ENCODE peak calls at places on chromosomes 12 and 14, in nine cellular contexts. One of them, this sample, is unnamed.

GRCh38 chr12:70487440-70487839 is 121.3 kb downstream of the KCNMB4 start:
- DNase-seq in A549: no peak
- DNase-seq in HCT116: no peak
- DNase-seq in GM23338: no peak
- DNase-seq in mucosa of descending colon: no peak
- DNase-seq in body of pancreas: no peak
- DNase-seq in left lung: no peak
- DNase-seq in Peyer's patch: no peak
- DNase-seq in NB4: no peak
- DNase-seq in this sample: no peak

GRCh38 chr12:95220726-95221125 is 3.1 kb downstream of the VEZT start:
- DNase-seq in A549: no peak
- DNase-seq in NB4: no peak
- DNase-seq in Peyer's patch: no peak
- DNase-seq in GM23338: no peak
- DNase-seq in mucosa of descending colon: no peak
- DNase-seq in body of pancreas: no peak
- DNase-seq in left lung: no peak
- DNase-seq in HCT116: no peak
- DNase-seq in this sample: no peak

GRCh38 chr14:50127802-50128201 is 11.4 kb upstream of the VCPKMT start:
- DNase-seq in HCT116: no peak
- DNase-seq in Peyer's patch: no peak
- DNase-seq in GM23338: no peak
- DNase-seq in mucosa of descending colon: no peak
- DNase-seq in NB4: no peak
- DNase-seq in left lung: no peak
- DNase-seq in A549: no peak
- DNase-seq in body of pancreas: no peak
- DNase-seq in this sample: no peak

GRCh38 chr12:94754653-94755052 is 104.3 kb upstream of the TMCC3 start:
- DNase-seq in left lung: no peak
- DNase-seq in NB4: no peak
- DNase-seq in body of pancreas: no peak
- DNase-seq in mucosa of descending colon: no peak
- DNase-seq in A549: no peak
- DNase-seq in GM23338: no peak
- DNase-seq in Peyer's patch: no peak
- DNase-seq in HCT116: no peak
- DNase-seq in this sample: no peak

GRCh38 chr14:93223565-93223964 is 16.5 kb downstream of the UBR7 start:
- DNase-seq in mucosa of descending colon: no peak
- DNase-seq in GM23338: peak; percentile 15
- DNase-seq in A549: no peak
- DNase-seq in Peyer's patch: no peak
- DNase-seq in body of pancreas: no peak
- DNase-seq in left lung: peak; percentile 81
- DNase-seq in NB4: no peak
- DNase-seq in HCT116: no peak
- DNase-seq in this sample: no peak

GRCh38 chr14:76995279-76996035 is 33.1 kb downstream of the IRF2BPL start:
- DNase-seq in GM23338: no peak
- DNase-seq in HCT116: no peak
- DNase-seq in NB4: no peak
- DNase-seq in Peyer's patch: no peak
- DNase-seq in body of pancreas: peak; percentile 42
- DNase-seq in mucosa of descending colon: no peak
- DNase-seq in A549: no peak
- DNase-seq in left lung: no peak
- DNase-seq in this sample: no peak

GRCh38 chr12:59808317-59808910 is 212.6 kb downstream of the SLC16A7 start:
- DNase-seq in A549: peak; percentile 2
- DNase-seq in mucosa of descending colon: no peak
- DNase-seq in NB4: peak; percentile 50
- DNase-seq in GM23338: peak; percentile 73
- DNase-seq in Peyer's patch: no peak
- DNase-seq in body of pancreas: peak; percentile 25
- DNase-seq in left lung: no peak
- DNase-seq in HCT116: peak; percentile 13
- DNase-seq in this sample: no peak

GRCh38 chr12:20150835-20151234 is 217.5 kb upstream of the PDE3A start:
- DNase-seq in body of pancreas: no peak
- DNase-seq in A549: no peak
- DNase-seq in left lung: no peak
- DNase-seq in Peyer's patch: no peak
- DNase-seq in GM23338: no peak
- DNase-seq in mucosa of descending colon: no peak
- DNase-seq in HCT116: no peak
- DNase-seq in NB4: no peak
- DNase-seq in this sample: no peak

GRCh38 chr12:26119391-26119981 is 5.4 kb downstream of the BHLHE41 start:
- DNase-seq in Peyer's patch: no peak
- DNase-seq in body of pancreas: peak; percentile 60
- DNase-seq in GM23338: peak; percentile 62
- DNase-seq in HCT116: peak; percentile 51
- DNase-seq in mucosa of descending colon: no peak
- DNase-seq in NB4: peak; percentile 86
- DNase-seq in left lung: no peak
- DNase-seq in A549: peak; percentile 50
- DNase-seq in this sample: peak; percentile 33

GRCh38 chr12:78385541-78385940 is 479.0 kb upstream of the SYT1 start:
- DNase-seq in NB4: no peak
- DNase-seq in Peyer's patch: no peak
- DNase-seq in left lung: no peak
- DNase-seq in mucosa of descending colon: no peak
- DNase-seq in A549: no peak
- DNase-seq in body of pancreas: no peak
- DNase-seq in HCT116: no peak
- DNase-seq in GM23338: no peak
- DNase-seq in this sample: no peak

GRCh38 chr14:93906341-93907329 is 20.5 kb upstream of the FAM181A start:
- DNase-seq in Peyer's patch: peak; percentile 80
- DNase-seq in GM23338: peak; percentile 91
- DNase-seq in mucosa of descending colon: no peak
- DNase-seq in A549: peak; percentile 56
- DNase-seq in left lung: no peak
- DNase-seq in HCT116: peak; percentile 63
- DNase-seq in NB4: peak; percentile 66
- DNase-seq in body of pancreas: peak; percentile 60
- DNase-seq in this sample: no peak

GRCh38 chr12:47236109-47236714 is 156.5 kb upstream of the AMIGO2 start:
- DNase-seq in body of pancreas: no peak
- DNase-seq in mucosa of descending colon: no peak
- DNase-seq in NB4: no peak
- DNase-seq in HCT116: no peak
- DNase-seq in A549: no peak
- DNase-seq in Peyer's patch: no peak
- DNase-seq in GM23338: no peak
- DNase-seq in left lung: no peak
- DNase-seq in this sample: peak; percentile 52

GRCh38 chr12:68904351-68904982 is 28.5 kb downstream of the CPM start:
- DNase-seq in NB4: peak; percentile 26
- DNase-seq in HCT116: no peak
- DNase-seq in left lung: no peak
- DNase-seq in A549: no peak
- DNase-seq in Peyer's patch: no peak
- DNase-seq in GM23338: no peak
- DNase-seq in mucosa of descending colon: no peak
- DNase-seq in body of pancreas: no peak
- DNase-seq in this sample: no peak

GRCh38 chr12:20214286-20214685 is 154.1 kb upstream of the PDE3A start:
- DNase-seq in GM23338: no peak
- DNase-seq in left lung: no peak
- DNase-seq in NB4: no peak
- DNase-seq in Peyer's patch: no peak
- DNase-seq in body of pancreas: no peak
- DNase-seq in A549: no peak
- DNase-seq in HCT116: no peak
- DNase-seq in mucosa of descending colon: no peak
- DNase-seq in this sample: no peak

GRCh38 chr14:93940437-93940836 is 13.3 kb downstream of the FAM181A start:
- DNase-seq in NB4: no peak
- DNase-seq in mucosa of descending colon: peak; percentile 40
- DNase-seq in Peyer's patch: no peak
- DNase-seq in HCT116: no peak
- DNase-seq in GM23338: no peak
- DNase-seq in left lung: peak; percentile 11
- DNase-seq in A549: no peak
- DNase-seq in body of pancreas: no peak
- DNase-seq in this sample: no peak

GRCh38 chr12:117968826-117969659 is at the start of gene KSR2:
- DNase-seq in NB4: peak; percentile 19
- DNase-seq in A549: peak; percentile 72
- DNase-seq in body of pancreas: peak; percentile 93
- DNase-seq in left lung: peak; percentile 90
- DNase-seq in mucosa of descending colon: peak; percentile 87
- DNase-seq in HCT116: peak; percentile 81
- DNase-seq in GM23338: peak; percentile 96
- DNase-seq in Peyer's patch: peak; percentile 68
- DNase-seq in this sample: no peak

GRCh38 chr14:38089123-38089522 is 118.6 kb upstream of the SSTR1 start:
- DNase-seq in A549: no peak
- DNase-seq in HCT116: no peak
- DNase-seq in GM23338: no peak
- DNase-seq in Peyer's patch: no peak
- DNase-seq in left lung: no peak
- DNase-seq in NB4: no peak
- DNase-seq in body of pancreas: no peak
- DNase-seq in mucosa of descending colon: no peak
- DNase-seq in this sample: no peak
- H3K4me3 ChIP-seq in A549: no peak overlapping the region
- H3K4me3 ChIP-seq in HCT116: no peak overlapping the region
- H3K4me3 ChIP-seq in GM23338: no peak overlapping the region
- H3K4me3 ChIP-seq in Peyer's patch: peak overlapping the region; percentile 25
- H3K4me3 ChIP-seq in left lung: peak overlapping the region; percentile 37
- H3K4me3 ChIP-seq in NB4: no peak overlapping the region
- H3K4me3 ChIP-seq in body of pancreas: no peak overlapping the region
- H3K4me3 ChIP-seq in mucosa of descending colon: no peak overlapping the region
- H3K4me3 ChIP-seq in this sample: no peak overlapping the region

GRCh38 chr12:29242921-29243431 is 93.9 kb downstream of the FAR2 start:
- DNase-seq in HCT116: no peak
- DNase-seq in Peyer's patch: no peak
- DNase-seq in A549: no peak
- DNase-seq in mucosa of descending colon: no peak
- DNase-seq in NB4: peak; percentile 95
- DNase-seq in left lung: no peak
- DNase-seq in GM23338: no peak
- DNase-seq in body of pancreas: peak; percentile 18
- DNase-seq in this sample: no peak

GRCh38 chr12:29239336-29239735 is 90.3 kb downstream of the FAR2 start:
- DNase-seq in body of pancreas: no peak
- DNase-seq in mucosa of descending colon: no peak
- DNase-seq in NB4: no peak
- DNase-seq in A549: no peak
- DNase-seq in HCT116: no peak
- DNase-seq in Peyer's patch: no peak
- DNase-seq in left lung: no peak
- DNase-seq in GM23338: no peak
- DNase-seq in this sample: no peak

GRCh38 chr12:29241821-29242591 is 92.9 kb downstream of the FAR2 start:
- DNase-seq in GM23338: peak; percentile 10
- DNase-seq in mucosa of descending colon: no peak
- DNase-seq in A549: no peak
- DNase-seq in left lung: no peak
- DNase-seq in body of pancreas: peak; percentile 62
- DNase-seq in NB4: peak; percentile 99
- DNase-seq in HCT116: peak; percentile 49
- DNase-seq in Peyer's patch: peak; percentile 73
- DNase-seq in this sample: peak; percentile 77

GRCh38 chr12:29238822-29239291 is 89.8 kb downstream of the FAR2 start:
- DNase-seq in mucosa of descending colon: no peak
- DNase-seq in Peyer's patch: no peak
- DNase-seq in left lung: no peak
- DNase-seq in HCT116: no peak
- DNase-seq in NB4: no peak
- DNase-seq in A549: no peak
- DNase-seq in body of pancreas: no peak
- DNase-seq in GM23338: no peak
- DNase-seq in this sample: no peak

GRCh38 chr12:29240441-29240840 is 91.4 kb downstream of the FAR2 start:
- DNase-seq in mucosa of descending colon: no peak
- DNase-seq in A549: no peak
- DNase-seq in NB4: no peak
- DNase-seq in Peyer's patch: no peak
- DNase-seq in GM23338: no peak
- DNase-seq in body of pancreas: no peak
- DNase-seq in left lung: no peak
- DNase-seq in HCT116: no peak
- DNase-seq in this sample: no peak
- TF ChIP-seq CTCF in mucosa of descending colon: no peak
- TF ChIP-seq CTCF in A549: no peak
- TF ChIP-seq CTCF in NB4: no peak
- TF ChIP-seq CTCF in Peyer's patch: no peak
- TF ChIP-seq CTCF in GM23338: no peak
- TF ChIP-seq CTCF in body of pancreas: no peak
- TF ChIP-seq CTCF in left lung: no peak
- TF ChIP-seq CTCF in HCT116: no peak
- TF ChIP-seq CTCF in this sample: no peak

GRCh38 chr12:51388066-51388799 is 3.0 kb downstream of the GALNT6 start:
- DNase-seq in HCT116: no peak
- DNase-seq in body of pancreas: peak; percentile 46
- DNase-seq in NB4: peak; percentile 94
- DNase-seq in mucosa of descending colon: no peak
- DNase-seq in left lung: no peak
- DNase-seq in A549: no peak
- DNase-seq in GM23338: peak; percentile 26
- DNase-seq in Peyer's patch: no peak
- DNase-seq in this sample: no peak
- H3K4me3 ChIP-seq in HCT116: no peak overlapping the region
- H3K4me3 ChIP-seq in body of pancreas: no peak overlapping the region
- H3K4me3 ChIP-seq in NB4: no peak overlapping the region
- H3K4me3 ChIP-seq in mucosa of descending colon: no peak overlapping the region
- H3K4me3 ChIP-seq in left lung: no peak overlapping the region
- H3K4me3 ChIP-seq in A549: no peak overlapping the region
- H3K4me3 ChIP-seq in GM23338: peak overlapping the region; percentile 32
- H3K4me3 ChIP-seq in Peyer's patch: no peak overlapping the region
- H3K4me3 ChIP-seq in this sample: no peak overlapping the region

DNA sequence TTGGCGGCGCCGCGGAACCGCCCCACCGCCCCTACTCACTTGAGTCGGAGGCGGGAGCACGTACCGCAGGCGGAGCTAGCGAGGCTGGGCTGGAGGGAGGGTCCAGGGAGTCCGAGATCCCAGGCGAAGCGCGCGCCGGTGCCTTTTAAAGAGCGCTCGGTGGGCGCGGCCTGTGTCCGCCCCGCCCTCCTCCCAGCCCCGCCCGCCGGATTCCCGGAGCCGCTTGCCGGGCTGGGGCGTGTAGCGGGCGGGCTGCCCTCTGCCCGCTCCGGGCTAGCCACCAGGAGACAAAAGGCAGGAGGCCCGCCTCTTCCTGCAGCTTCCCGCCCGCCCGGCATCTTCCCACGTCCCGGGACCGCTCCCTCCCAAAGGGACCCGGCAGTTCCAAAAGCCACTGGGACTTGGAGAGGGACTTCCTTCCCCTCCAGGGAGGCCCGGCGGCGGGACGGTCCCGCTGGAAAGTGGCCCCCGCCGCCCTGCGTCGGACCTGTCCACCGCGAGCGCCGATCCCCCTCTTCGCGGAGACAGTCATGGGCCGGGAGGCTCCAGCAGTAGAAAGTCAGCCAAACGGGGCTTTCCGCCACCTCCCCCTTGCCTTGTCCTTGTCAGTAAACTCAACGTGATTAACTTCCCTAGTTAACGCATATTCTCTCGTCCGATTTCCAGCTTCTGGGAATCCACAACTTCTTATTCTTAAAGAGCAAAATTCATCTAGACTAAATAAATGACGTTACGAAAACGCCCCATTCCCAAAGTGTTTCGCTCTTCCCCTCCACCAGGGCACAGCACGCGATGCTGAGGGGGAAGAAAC is at the start of gene CSRP2:
- DNase-seq in A549: peak; percentile 86
- DNase-seq in NB4: peak; percentile 74
- DNase-seq in left lung: peak; percentile 95
- DNase-seq in HCT116: peak; percentile 75
- DNase-seq in Peyer's patch: peak; percentile 91
- DNase-seq in GM23338: peak; percentile 97
- DNase-seq in body of pancreas: peak; percentile 91
- DNase-seq in mucosa of descending colon: peak; percentile 86
- DNase-seq in this sample: no peak
- TF ChIP-seq CTCF in A549: no peak
- TF ChIP-seq CTCF in NB4: no peak
- TF ChIP-seq CTCF in left lung: no peak
- TF ChIP-seq CTCF in HCT116: peak; percentile 20
- TF ChIP-seq CTCF in Peyer's patch: no peak
- TF ChIP-seq CTCF in GM23338: peak; percentile 46
- TF ChIP-seq CTCF in body of pancreas: no peak
- TF ChIP-seq CTCF in mucosa of descending colon: no peak
- TF ChIP-seq CTCF in this sample: peak; percentile 20

This sample was measured in AG04449.